ENCODE peak calls at places on chromosomes 2 and 18, in ten cellular contexts. One of them, this sample, is unnamed.

GRCh38 chr2:74887445-74887951 is 53.6 kb downstream of the HK2 start:
- DNase-seq in NCI-H510A: no peak
- DNase-seq in endothelial cell: no peak
- DNase-seq in dermis blood vessel endothelial cell: no peak
- DNase-seq in cardiac septum: no peak
- DNase-seq in progenitor cell of endocrine pancreas: no peak
- DNase-seq in non-pigmented ciliary epithelial cell: no peak
- DNase-seq in T follicular helper cell: no peak
- DNase-seq in NAMALWA: no peak
- DNase-seq in stimulated activated CD4-positive, alpha-beta T cell treated with anti-CD3 and anti-CD28 coated beads, Interleukin-4, amount 100 ng/mL, for 1 hour: no peak
- DNase-seq in this sample: no peak

GRCh38 chr2:146523218-146523617 is 1321.6 kb upstream of the ACVR2A start:
- DNase-seq in NCI-H510A: no peak
- DNase-seq in endothelial cell: no peak
- DNase-seq in dermis blood vessel endothelial cell: peak; percentile 19
- DNase-seq in cardiac septum: no peak
- DNase-seq in progenitor cell of endocrine pancreas: no peak
- DNase-seq in non-pigmented ciliary epithelial cell: no peak
- DNase-seq in T follicular helper cell: no peak
- DNase-seq in NAMALWA: peak; percentile 36
- DNase-seq in stimulated activated CD4-positive, alpha-beta T cell treated with anti-CD3 and anti-CD28 coated beads, Interleukin-4, amount 100 ng/mL, for 1 hour: no peak
- DNase-seq in this sample: no peak

GRCh38 chr2:198127627-198128026 is 323.2 kb downstream of the PLCL1 start:
- DNase-seq in NCI-H510A: peak; percentile 21
- DNase-seq in endothelial cell: peak; percentile 41
- DNase-seq in dermis blood vessel endothelial cell: peak; percentile 78
- DNase-seq in cardiac septum: peak; percentile 78
- DNase-seq in progenitor cell of endocrine pancreas: no peak
- DNase-seq in non-pigmented ciliary epithelial cell: peak; percentile 42
- DNase-seq in T follicular helper cell: peak; percentile 22
- DNase-seq in NAMALWA: peak; percentile 64
- DNase-seq in stimulated activated CD4-positive, alpha-beta T cell treated with anti-CD3 and anti-CD28 coated beads, Interleukin-4, amount 100 ng/mL, for 1 hour: peak; percentile 50
- DNase-seq in this sample: peak; percentile 12

GRCh38 chr2:26462511-26463251 is 15.2 kb downstream of the OTOF start:
- DNase-seq in NCI-H510A: peak; percentile 33
- DNase-seq in endothelial cell: peak; percentile 73
- DNase-seq in dermis blood vessel endothelial cell: peak; percentile 80
- DNase-seq in cardiac septum: no peak
- DNase-seq in progenitor cell of endocrine pancreas: no peak
- DNase-seq in non-pigmented ciliary epithelial cell: peak; percentile 19
- DNase-seq in T follicular helper cell: no peak
- DNase-seq in NAMALWA: peak; percentile 20
- DNase-seq in stimulated activated CD4-positive, alpha-beta T cell treated with anti-CD3 and anti-CD28 coated beads, Interleukin-4, amount 100 ng/mL, for 1 hour: no peak
- DNase-seq in this sample: peak; percentile 33

GRCh38 chr2:47226124-47227040 is 71.3 kb upstream of the STPG4 start:
- DNase-seq in NCI-H510A: peak; percentile 64
- DNase-seq in endothelial cell: no peak
- DNase-seq in dermis blood vessel endothelial cell: no peak
- DNase-seq in cardiac septum: no peak
- DNase-seq in progenitor cell of endocrine pancreas: no peak
- DNase-seq in non-pigmented ciliary epithelial cell: no peak
- DNase-seq in T follicular helper cell: no peak
- DNase-seq in NAMALWA: no peak
- DNase-seq in stimulated activated CD4-positive, alpha-beta T cell treated with anti-CD3 and anti-CD28 coated beads, Interleukin-4, amount 100 ng/mL, for 1 hour: no peak
- DNase-seq in this sample: no peak

GRCh38 chr2:150091896-150092295 is 395.6 kb downstream of the RND3 start:
- DNase-seq in NCI-H510A: no peak
- DNase-seq in endothelial cell: no peak
- DNase-seq in dermis blood vessel endothelial cell: no peak
- DNase-seq in cardiac septum: no peak
- DNase-seq in progenitor cell of endocrine pancreas: no peak
- DNase-seq in non-pigmented ciliary epithelial cell: no peak
- DNase-seq in T follicular helper cell: no peak
- DNase-seq in NAMALWA: no peak
- DNase-seq in stimulated activated CD4-positive, alpha-beta T cell treated with anti-CD3 and anti-CD28 coated beads, Interleukin-4, amount 100 ng/mL, for 1 hour: no peak
- DNase-seq in this sample: no peak

GRCh38 chr18:12236934-12237832 is 17.0 kb upstream of the CIDEA start:
- DNase-seq in NCI-H510A: peak; percentile 18
- DNase-seq in endothelial cell: peak; percentile 90
- DNase-seq in dermis blood vessel endothelial cell: peak; percentile 84
- DNase-seq in cardiac septum: peak; percentile 86
- DNase-seq in progenitor cell of endocrine pancreas: peak; percentile 83
- DNase-seq in non-pigmented ciliary epithelial cell: no peak
- DNase-seq in T follicular helper cell: peak; percentile 23
- DNase-seq in NAMALWA: peak; percentile 68
- DNase-seq in stimulated activated CD4-positive, alpha-beta T cell treated with anti-CD3 and anti-CD28 coated beads, Interleukin-4, amount 100 ng/mL, for 1 hour: peak; percentile 74
- DNase-seq in this sample: peak; percentile 76

GRCh38 chr2:168431301-168432024 is 24.6 kb upstream of the CERS6 start:
- DNase-seq in NCI-H510A: no peak
- DNase-seq in endothelial cell: no peak
- DNase-seq in dermis blood vessel endothelial cell: no peak
- DNase-seq in cardiac septum: no peak
- DNase-seq in progenitor cell of endocrine pancreas: no peak
- DNase-seq in non-pigmented ciliary epithelial cell: no peak
- DNase-seq in T follicular helper cell: no peak
- DNase-seq in NAMALWA: no peak
- DNase-seq in stimulated activated CD4-positive, alpha-beta T cell treated with anti-CD3 and anti-CD28 coated beads, Interleukin-4, amount 100 ng/mL, for 1 hour: no peak
- DNase-seq in this sample: no peak

GRCh38 chr2:233464056-233464455 is 102.5 kb downstream of the USP40 start:
- DNase-seq in NCI-H510A: no peak
- DNase-seq in endothelial cell: no peak
- DNase-seq in dermis blood vessel endothelial cell: no peak
- DNase-seq in cardiac septum: no peak
- DNase-seq in progenitor cell of endocrine pancreas: no peak
- DNase-seq in non-pigmented ciliary epithelial cell: no peak
- DNase-seq in T follicular helper cell: no peak
- DNase-seq in NAMALWA: no peak
- DNase-seq in stimulated activated CD4-positive, alpha-beta T cell treated with anti-CD3 and anti-CD28 coated beads, Interleukin-4, amount 100 ng/mL, for 1 hour: no peak
- DNase-seq in this sample: no peak

GRCh38 chr2:11588228-11589110 is 54.6 kb downstream of the GREB1 start:
- DNase-seq in NCI-H510A: peak; percentile 37
- DNase-seq in endothelial cell: no peak
- DNase-seq in dermis blood vessel endothelial cell: no peak
- DNase-seq in cardiac septum: no peak
- DNase-seq in progenitor cell of endocrine pancreas: no peak
- DNase-seq in non-pigmented ciliary epithelial cell: no peak
- DNase-seq in T follicular helper cell: no peak
- DNase-seq in NAMALWA: no peak
- DNase-seq in stimulated activated CD4-positive, alpha-beta T cell treated with anti-CD3 and anti-CD28 coated beads, Interleukin-4, amount 100 ng/mL, for 1 hour: no peak
- DNase-seq in this sample: no peak

GRCh38 chr2:176211110-176211509 is 22.6 kb downstream of the HOXD1 start:
- DNase-seq in NCI-H510A: no peak
- DNase-seq in endothelial cell: no peak
- DNase-seq in dermis blood vessel endothelial cell: no peak
- DNase-seq in cardiac septum: no peak
- DNase-seq in progenitor cell of endocrine pancreas: no peak
- DNase-seq in non-pigmented ciliary epithelial cell: no peak
- DNase-seq in T follicular helper cell: no peak
- DNase-seq in NAMALWA: no peak
- DNase-seq in stimulated activated CD4-positive, alpha-beta T cell treated with anti-CD3 and anti-CD28 coated beads, Interleukin-4, amount 100 ng/mL, for 1 hour: no peak
- DNase-seq in this sample: no peak

GRCh38 chr2:43851026-43851980 is 12.5 kb downstream of the ABCG8 start:
- DNase-seq in NCI-H510A: no peak
- DNase-seq in endothelial cell: no peak
- DNase-seq in dermis blood vessel endothelial cell: no peak
- DNase-seq in cardiac septum: peak; percentile 72
- DNase-seq in progenitor cell of endocrine pancreas: no peak
- DNase-seq in non-pigmented ciliary epithelial cell: no peak
- DNase-seq in T follicular helper cell: no peak
- DNase-seq in NAMALWA: no peak
- DNase-seq in stimulated activated CD4-positive, alpha-beta T cell treated with anti-CD3 and anti-CD28 coated beads, Interleukin-4, amount 100 ng/mL, for 1 hour: no peak
- DNase-seq in this sample: no peak

This sample was measured in thyroid gland.